ENCODE peak calls at places on chromosomes 3 and 15, in eight cellular contexts. K is astrocyte of the spinal cord, V is body of pancreas, Z is foreskin fibroblast, C is spleen, S is GM12865, F is BJ, U is GM13977. P is an unnamed sample.

GRCh38 chr15:56929389-56929788 is 10.9 kb downstream of the TCF12 start:
- DNase-seq in K (peak), V (no peak), Z (peak), C (no peak), S (no peak), F (no peak), U (no peak), P (no peak)

GRCh38 chr3:44649709-44650108 is 1.2 kb downstream of the ZNF35 start:
- DNase-seq in K (no peak), V (no peak), Z (no peak), C (no peak), S (no peak), F (no peak), U (no peak), P (no peak)

GRCh38 chr15:73387507-73388255 is 18.9 kb upstream of the HCN4 start:
- DNase-seq in K (no peak), V (no peak), Z (peak), C (peak), S (no peak), F (no peak), U (no peak), P (no peak)

GRCh38 chr3:64046527-64046926 is 23.2 kb upstream of the PSMD6 start:
- DNase-seq in K (no peak), V (no peak), Z (no peak), C (no peak), S (no peak), F (no peak), U (no peak), P (no peak)

GRCh38 chr15:55654541-55654940 is 66.4 kb upstream of the PYGO1 start:
- DNase-seq in K (peak), V (no peak), Z (peak), C (no peak), S (no peak), F (no peak), U (no peak), P (no peak)

GRCh38 chr3:167480748-167481147 is 6.9 kb upstream of the SERPINI2 start:
- DNase-seq in K (no peak), V (no peak), Z (no peak), C (no peak), S (no peak), F (no peak), U (no peak), P (no peak)

GRCh38 chr15:40150163-40150925 is 10.5 kb upstream of the BUB1B start:
- DNase-seq in K (peak), V (peak), Z (peak), C (no peak), S (no peak), F (no peak), U (no peak), P (no peak)

GRCh38 chr3:114651555-114651954 is 357.7 kb downstream of the TIGIT start:
- DNase-seq in K (no peak), V (no peak), Z (no peak), C (no peak), S (no peak), F (no peak), U (no peak), P (no peak)

GRCh38 chr3:48372377-48372770 is 355 bp downstream of the FBXW12 start:
- DNase-seq in K (no peak), V (peak), Z (no peak), C (no peak), S (no peak), F (no peak), U (no peak), P (no peak)

GRCh38 chr15:61382927-61383326 is 153.8 kb upstream of the RORA start:
- DNase-seq in K (peak), V (no peak), Z (peak), C (no peak), S (no peak), F (no peak), U (no peak), P (no peak)

GRCh38 chr15:95557226-95558046 is 773.1 kb upstream of the NR2F2 start:
- DNase-seq in K (peak), V (no peak), Z (peak), C (no peak), S (peak), F (peak), U (no peak), P (no peak)

GRCh38 chr15:25441111-25441510 is 2.3 kb upstream of the UBE3A start:
- DNase-seq in K (no peak), V (no peak), Z (no peak), C (no peak), S (no peak), F (no peak), U (no peak), P (no peak)

GRCh38 chr15:51759557-51760070 is 8.2 kb downstream of the TMOD2 start:
- DNase-seq in K (peak), V (peak), Z (peak), C (no peak), S (peak), F (peak), U (no peak), P (no peak)

GRCh38 chr3:32493437-32494414 is 8.9 kb downstream of the CMTM6 start:
- DNase-seq in K (no peak), V (no peak), Z (peak), C (no peak), S (peak), F (no peak), U (peak), P (no peak)

GRCh38 chr3:134552776-134553175 is 66.9 kb downstream of the CEP63 start:
- DNase-seq in K (no peak), V (no peak), Z (peak), C (no peak), S (no peak), F (no peak), U (no peak), P (no peak)

GRCh38 chr3:65497846-65498245 is 540.9 kb downstream of the MAGI1 start:
- DNase-seq in K (no peak), V (no peak), Z (peak), C (no peak), S (no peak), F (no peak), U (no peak), P (no peak)

DNA sequence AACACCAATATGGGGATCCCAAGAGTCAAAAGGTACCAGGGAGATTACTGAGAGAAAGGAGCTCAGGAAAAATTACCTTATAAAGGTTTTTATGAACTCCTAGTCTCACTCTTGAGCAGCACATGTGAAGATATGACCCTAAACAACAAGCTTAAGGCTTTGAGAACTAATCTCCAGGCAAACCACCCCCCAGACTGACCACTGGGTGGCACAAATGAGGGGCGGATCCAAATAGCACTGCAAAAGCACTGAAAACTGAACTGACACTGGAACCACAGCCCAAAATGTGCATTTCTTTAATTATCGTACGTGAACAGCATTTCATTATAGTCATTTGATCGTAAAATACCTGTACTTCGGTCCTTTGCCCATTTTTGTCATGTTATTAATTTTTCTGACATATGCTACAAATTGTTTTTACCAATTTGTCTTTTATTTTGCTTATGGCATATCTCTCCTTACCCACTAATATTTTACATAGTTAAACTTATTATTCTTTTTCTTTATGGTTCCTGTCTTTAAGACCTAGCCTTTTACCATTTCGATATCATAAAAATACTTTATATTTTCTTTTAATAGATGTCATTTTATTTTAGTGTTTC is 31.5 kb upstream of the TFDP2 start:
- DNase-seq in K (peak), V (peak), Z (peak), C (no peak), S (peak), F (no peak), U (peak), P (peak)
- TF ChIP-seq CTCF in K (peak), V (peak), Z (peak), C (peak), S (peak), F (peak), U (peak), P (peak)

GRCh38 chr3:111588527-111588926 is 6.6 kb downstream of the ZBED2 start:
- DNase-seq in K (no peak), V (no peak), Z (peak), C (no peak), S (no peak), F (no peak), U (no peak), P (no peak)
- TF ChIP-seq CTCF in K (no peak), V (no peak), Z (no peak), C (no peak), S (no peak), F (no peak), U (no peak), P (no peak)

GRCh38 chr3:175421897-175422296 is 562.8 kb downstream of the NAALADL2 start:
- DNase-seq in K (no peak), V (no peak), Z (no peak), C (no peak), S (no peak), F (no peak), U (no peak), P (no peak)

GRCh38 chr3:175426805-175427204 is 567.7 kb downstream of the NAALADL2 start:
- DNase-seq in K (no peak), V (no peak), Z (peak), C (no peak), S (no peak), F (no peak), U (no peak), P (no peak)

DNA sequence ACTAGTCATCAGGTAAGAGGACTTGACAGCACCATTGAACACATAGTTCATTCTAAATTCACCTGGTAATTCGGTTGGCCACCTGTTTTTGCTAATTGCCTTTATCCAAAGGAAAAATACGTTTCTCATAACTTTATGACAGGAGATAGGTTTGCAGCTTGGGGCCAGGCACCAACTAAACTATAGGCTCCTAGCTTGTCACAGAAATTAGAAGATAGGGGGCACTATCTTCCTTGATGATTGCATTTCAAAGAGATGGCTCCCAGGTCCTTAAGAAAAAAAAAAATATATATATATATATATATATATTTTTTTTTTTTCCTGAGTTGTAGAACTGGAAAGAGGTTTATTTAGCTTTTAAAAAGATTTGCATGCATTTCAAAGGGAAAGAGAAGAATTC is 563.6 kb downstream of the NAALADL2 start:
- DNase-seq in K (no peak), V (no peak), Z (no peak), C (no peak), S (peak), F (no peak), U (no peak), P (no peak)
- TF ChIP-seq CTCF in K (no peak), V (no peak), Z (no peak), C (no peak), S (no peak), F (no peak), U (peak), P (no peak)

DNA sequence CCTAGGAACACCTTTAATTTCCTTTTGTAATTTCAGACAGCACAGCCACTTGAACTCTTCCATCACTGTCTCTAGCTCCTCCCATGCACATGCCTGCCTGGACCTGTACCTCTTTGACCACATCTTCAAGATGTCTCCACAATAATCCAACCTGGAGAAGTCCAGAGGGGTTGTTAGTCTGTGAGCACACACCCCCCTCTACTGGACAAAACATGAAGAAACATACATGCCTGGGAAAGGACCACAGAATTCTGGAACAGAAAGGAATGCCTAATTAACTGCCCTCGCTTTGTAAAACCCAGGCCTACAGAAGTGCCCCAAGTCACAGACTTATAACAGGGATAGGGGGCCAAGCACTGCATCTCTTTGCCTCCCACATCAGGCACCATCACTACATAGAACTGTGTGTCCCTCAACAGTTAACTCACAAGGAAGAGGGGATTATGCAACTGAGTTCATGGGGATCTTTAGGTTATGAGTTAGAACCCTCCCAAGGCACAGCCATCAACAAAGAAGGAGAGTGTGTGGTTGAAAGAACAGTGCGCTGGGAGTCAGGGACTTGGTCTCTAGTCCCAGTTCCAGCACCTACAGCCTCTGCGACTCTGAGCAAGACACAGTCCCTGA is 61.7 kb downstream of the FMN1 start:
- DNase-seq in K (peak), V (peak), Z (peak), C (no peak), S (peak), F (no peak), U (peak), P (peak)
- TF ChIP-seq CTCF in K (peak), V (peak), Z (peak), C (peak), S (peak), F (peak), U (peak), P (peak)

GRCh38 chr3:122389892-122390291 is 5.9 kb downstream of the FAM162A start:
- DNase-seq in K (no peak), V (no peak), Z (no peak), C (no peak), S (no peak), F (no peak), U (no peak), P (no peak)

GRCh38 chr3:122389197-122389596 is 5.2 kb downstream of the FAM162A start:
- DNase-seq in K (no peak), V (no peak), Z (no peak), C (no peak), S (no peak), F (no peak), U (no peak), P (no peak)

GRCh38 chr3:122382888-122383666 is at the start of gene MIX23:
- DNase-seq in K (peak), V (peak), Z (peak), C (peak), S (peak), F (no peak), U (peak), P (peak)

GRCh38 chr3:122387709-122388108 is 3.7 kb downstream of the FAM162A start:
- DNase-seq in K (no peak), V (no peak), Z (no peak), C (no peak), S (no peak), F (no peak), U (no peak), P (no peak)

DNA sequence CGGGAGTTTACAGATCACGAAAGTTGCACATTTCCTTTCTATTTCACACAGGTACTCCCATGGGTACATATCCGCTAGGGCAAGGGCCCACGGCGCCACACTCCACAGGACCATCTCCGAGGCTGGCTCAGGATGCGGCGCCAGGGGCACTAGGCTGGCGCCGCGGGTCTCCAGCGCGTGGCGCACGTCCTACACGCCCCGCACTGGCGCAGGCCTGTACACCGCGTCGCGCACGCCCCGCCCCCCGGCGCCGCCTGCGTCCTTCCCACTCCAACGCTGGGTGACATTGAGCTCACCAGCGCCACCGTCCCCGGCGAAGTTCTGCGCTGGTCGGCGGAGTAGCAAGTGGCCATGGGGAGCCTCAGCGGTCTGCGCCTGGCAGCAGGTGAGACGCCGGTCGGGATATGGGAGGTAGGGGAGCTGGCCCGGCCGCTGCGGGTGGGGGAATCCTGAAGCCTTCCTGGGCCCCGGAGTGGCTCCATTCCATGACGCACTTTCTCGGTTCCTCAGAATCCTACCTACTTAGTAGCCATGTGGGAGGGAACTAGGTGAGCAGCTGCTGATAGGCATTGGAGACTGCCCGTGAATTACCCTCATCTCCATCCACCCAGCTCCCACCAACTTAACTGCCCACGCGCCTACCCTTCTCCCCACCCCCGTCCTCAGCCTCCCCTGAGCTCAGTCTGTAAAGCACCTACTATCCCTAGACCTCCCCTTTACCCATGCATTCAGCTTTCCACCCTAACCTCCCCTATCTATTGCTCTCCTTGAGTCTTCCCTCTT is at the start of gene FAM162A:
- DNase-seq in K (peak), V (peak), Z (peak), C (peak), S (peak), F (peak), U (peak), P (peak)
- TF ChIP-seq CTCF in K (peak), V (peak), Z (peak), C (peak), S (peak), F (peak), U (peak), P (no peak)

DNA sequence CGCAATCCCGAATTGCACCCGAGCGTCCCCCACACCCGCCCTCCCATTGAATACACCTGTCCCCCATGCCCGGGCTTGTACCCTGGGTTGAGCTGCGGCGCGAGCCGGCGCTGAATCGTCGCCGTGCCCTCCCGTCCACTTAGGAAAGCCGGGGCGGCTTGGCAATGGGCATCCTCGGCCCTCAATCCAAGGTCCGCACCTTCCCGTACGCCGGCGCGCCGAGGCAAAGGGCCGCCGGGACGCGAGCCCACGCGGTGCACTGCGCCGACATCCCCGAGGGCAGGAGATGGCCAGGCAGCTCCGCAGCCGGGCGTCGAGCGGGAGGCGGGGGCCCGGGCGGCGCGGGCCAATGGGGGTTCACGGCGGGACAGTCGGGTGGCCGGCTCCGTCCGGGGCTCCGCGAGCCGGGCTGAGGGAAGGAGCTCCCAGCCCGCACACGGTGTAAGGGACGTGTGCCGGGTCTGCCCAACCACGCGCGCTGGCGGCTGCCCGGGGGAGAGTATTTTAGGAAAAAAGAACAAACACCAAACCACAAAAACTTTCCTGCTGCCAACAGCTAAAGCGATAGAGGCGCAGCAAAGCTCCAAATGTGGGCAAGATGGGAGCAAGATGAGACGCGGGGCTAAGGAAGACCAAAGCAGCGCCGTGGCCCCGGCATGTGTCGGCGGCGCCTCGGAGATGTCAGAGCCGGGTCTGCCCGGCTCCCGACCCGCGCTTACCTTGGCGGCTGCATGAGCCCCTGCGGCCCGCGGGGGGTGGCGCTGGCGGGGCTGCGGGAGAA is 621 bp downstream of the RGMA start:
- DNase-seq in K (no peak), V (peak), Z (peak), C (peak), S (no peak), F (no peak), U (peak), P (peak)
- TF ChIP-seq CTCF in K (no peak), V (no peak), Z (no peak), C (peak), S (no peak), F (no peak), U (no peak), P (peak)

GRCh38 chr3:132283440-132283839 is 33.8 kb upstream of the ACP3 start:
- DNase-seq in K (peak), V (peak), Z (peak), C (no peak), S (peak), F (no peak), U (peak), P (no peak)

GRCh38 chr3:132286035-132286434 is 31.2 kb upstream of the ACP3 start:
- DNase-seq in K (no peak), V (no peak), Z (no peak), C (no peak), S (no peak), F (no peak), U (no peak), P (no peak)

GRCh38 chr3:132285620-132285945 is 31.6 kb upstream of the ACP3 start:
- DNase-seq in K (no peak), V (peak), Z (no peak), C (no peak), S (no peak), F (no peak), U (no peak), P (no peak)

GRCh38 chr3:132284006-132284405 is 33.2 kb upstream of the ACP3 start:
- DNase-seq in K (no peak), V (no peak), Z (peak), C (no peak), S (no peak), F (no peak), U (no peak), P (no peak)

GRCh38 chr3:132284756-132285619 is 32.2 kb upstream of the ACP3 start:
- DNase-seq in K (no peak), V (peak), Z (no peak), C (no peak), S (no peak), F (no peak), U (no peak), P (no peak)
- TF ChIP-seq CTCF in K (no peak), V (no peak), Z (no peak), C (no peak), S (no peak), F (no peak), U (no peak), P (no peak)